ENCODE peak calls at places on chromosomes 7 and 10, in eight cellular contexts. One of them, this sample, is unnamed.
A peak's percentile ranks its signal among the peaks of the same experiment; 100 is the strongest.

GRCh38 chr7:64642875-64643274 is 23.1 kb upstream of the ZNF107 start:
- DNase-seq in HFFc6: no peak
- DNase-seq in posterior cingulate gyrus: no peak
- DNase-seq in GM12891: no peak
- DNase-seq in NCI-H146: no peak
- DNase-seq in heart right ventricle: no peak
- DNase-seq in AG20443: no peak
- DNase-seq in anterior cingulate cortex: no peak
- DNase-seq in this sample: no peak

GRCh38 chr10:78894089-78894840 is 174.5 kb upstream of the ZMIZ1 start:
- DNase-seq in HFFc6: no peak
- DNase-seq in posterior cingulate gyrus: no peak
- DNase-seq in GM12891: no peak
- DNase-seq in NCI-H146: no peak
- DNase-seq in heart right ventricle: no peak
- DNase-seq in AG20443: no peak
- DNase-seq in anterior cingulate cortex: no peak
- DNase-seq in this sample: no peak

GRCh38 chr7:148815612-148816011 is 68.5 kb downstream of the EZH2 start:
- DNase-seq in HFFc6: no peak
- DNase-seq in posterior cingulate gyrus: no peak
- DNase-seq in GM12891: no peak
- DNase-seq in NCI-H146: peak; percentile 72
- DNase-seq in heart right ventricle: no peak
- DNase-seq in AG20443: no peak
- DNase-seq in anterior cingulate cortex: no peak
- DNase-seq in this sample: peak; percentile 38

GRCh38 chr7:156017916-156018700 is 205.8 kb upstream of the SHH start:
- DNase-seq in HFFc6: no peak
- DNase-seq in posterior cingulate gyrus: no peak
- DNase-seq in GM12891: no peak
- DNase-seq in NCI-H146: no peak
- DNase-seq in heart right ventricle: no peak
- DNase-seq in AG20443: no peak
- DNase-seq in anterior cingulate cortex: no peak
- DNase-seq in this sample: no peak

GRCh38 chr7:17095001-17095574 is 203.4 kb upstream of the AHR start:
- DNase-seq in HFFc6: peak; percentile 98
- DNase-seq in posterior cingulate gyrus: peak; percentile 9
- DNase-seq in GM12891: no peak
- DNase-seq in NCI-H146: peak; percentile 22
- DNase-seq in heart right ventricle: no peak
- DNase-seq in AG20443: peak; percentile 79
- DNase-seq in anterior cingulate cortex: no peak
- DNase-seq in this sample: peak; percentile 78

GRCh38 chr10:79155301-79156081 is 86.7 kb downstream of the ZMIZ1 start:
- DNase-seq in HFFc6: peak; percentile 51
- DNase-seq in posterior cingulate gyrus: no peak
- DNase-seq in GM12891: no peak
- DNase-seq in NCI-H146: no peak
- DNase-seq in heart right ventricle: peak; percentile 47
- DNase-seq in AG20443: peak; percentile 47
- DNase-seq in anterior cingulate cortex: no peak
- DNase-seq in this sample: no peak

GRCh38 chr10:94500063-94500462 is 45.5 kb upstream of the HELLS start:
- DNase-seq in HFFc6: peak; percentile 5
- DNase-seq in posterior cingulate gyrus: no peak
- DNase-seq in GM12891: no peak
- DNase-seq in NCI-H146: no peak
- DNase-seq in heart right ventricle: no peak
- DNase-seq in AG20443: peak; percentile 9
- DNase-seq in anterior cingulate cortex: no peak
- DNase-seq in this sample: no peak

GRCh38 chr10:118238573-118239240 is 103.4 kb downstream of the FAM204A start:
- DNase-seq in HFFc6: peak; percentile 31
- DNase-seq in posterior cingulate gyrus: no peak
- DNase-seq in GM12891: no peak
- DNase-seq in NCI-H146: no peak
- DNase-seq in heart right ventricle: no peak
- DNase-seq in AG20443: peak; percentile 86
- DNase-seq in anterior cingulate cortex: no peak
- DNase-seq in this sample: peak; percentile 56

GRCh38 chr7:106282374-106282773 is 2.4 kb downstream of the NAMPT start:
- DNase-seq in HFFc6: no peak
- DNase-seq in posterior cingulate gyrus: no peak
- DNase-seq in GM12891: no peak
- DNase-seq in NCI-H146: no peak
- DNase-seq in heart right ventricle: no peak
- DNase-seq in AG20443: no peak
- DNase-seq in anterior cingulate cortex: no peak
- DNase-seq in this sample: no peak

GRCh38 chr10:100349672-100350071 is 2.6 kb downstream of the SCD start:
- DNase-seq in HFFc6: no peak
- DNase-seq in posterior cingulate gyrus: no peak
- DNase-seq in GM12891: no peak
- DNase-seq in NCI-H146: peak; percentile 24
- DNase-seq in heart right ventricle: no peak
- DNase-seq in AG20443: no peak
- DNase-seq in anterior cingulate cortex: no peak
- DNase-seq in this sample: no peak

GRCh38 chr10:34696423-34696822 is 118.7 kb downstream of the PARD3 start:
- DNase-seq in HFFc6: peak; percentile 75
- DNase-seq in posterior cingulate gyrus: no peak
- DNase-seq in GM12891: no peak
- DNase-seq in NCI-H146: no peak
- DNase-seq in heart right ventricle: no peak
- DNase-seq in AG20443: peak; percentile 55
- DNase-seq in anterior cingulate cortex: no peak
- DNase-seq in this sample: no peak

GRCh38 chr10:124049484-124049883 is 43.9 kb downstream of the CHST15 start:
- DNase-seq in HFFc6: peak; percentile 41
- DNase-seq in posterior cingulate gyrus: no peak
- DNase-seq in GM12891: no peak
- DNase-seq in NCI-H146: no peak
- DNase-seq in heart right ventricle: no peak
- DNase-seq in AG20443: no peak
- DNase-seq in anterior cingulate cortex: no peak
- DNase-seq in this sample: no peak

GRCh38 chr7:101240226-101241014 is 2.8 kb upstream of the CLDN15 start:
- DNase-seq in HFFc6: no peak
- DNase-seq in posterior cingulate gyrus: no peak
- DNase-seq in GM12891: no peak
- DNase-seq in NCI-H146: no peak
- DNase-seq in heart right ventricle: no peak
- DNase-seq in AG20443: no peak
- DNase-seq in anterior cingulate cortex: no peak
- DNase-seq in this sample: no peak

GRCh38 chr7:37921340-37921805 is 933 bp downstream of the EPDR1 start:
- DNase-seq in HFFc6: no peak
- DNase-seq in posterior cingulate gyrus: peak; percentile 20
- DNase-seq in GM12891: no peak
- DNase-seq in NCI-H146: no peak
- DNase-seq in heart right ventricle: no peak
- DNase-seq in AG20443: peak; percentile 41
- DNase-seq in anterior cingulate cortex: peak; percentile 12
- DNase-seq in this sample: peak; percentile 16

GRCh38 chr7:77759294-77759889 is 38.8 kb downstream of the TMEM60 start:
- DNase-seq in HFFc6: peak; percentile 67
- DNase-seq in posterior cingulate gyrus: peak; percentile 17
- DNase-seq in GM12891: peak; percentile 8
- DNase-seq in NCI-H146: peak; percentile 46
- DNase-seq in heart right ventricle: peak; percentile 73
- DNase-seq in AG20443: peak; percentile 49
- DNase-seq in anterior cingulate cortex: peak; percentile 30
- DNase-seq in this sample: peak; percentile 66

GRCh38 chr10:7756360-7756992 is 31.3 kb downstream of the KIN start:
- DNase-seq in HFFc6: peak; percentile 15
- DNase-seq in posterior cingulate gyrus: no peak
- DNase-seq in GM12891: no peak
- DNase-seq in NCI-H146: peak; percentile 31
- DNase-seq in heart right ventricle: peak; percentile 11
- DNase-seq in AG20443: peak; percentile 45
- DNase-seq in anterior cingulate cortex: no peak
- DNase-seq in this sample: peak; percentile 45

GRCh38 chr7:46468753-46469356 is 547.8 kb upstream of the IGFBP3 start:
- DNase-seq in HFFc6: peak; percentile 9
- DNase-seq in posterior cingulate gyrus: no peak
- DNase-seq in GM12891: no peak
- DNase-seq in NCI-H146: no peak
- DNase-seq in heart right ventricle: no peak
- DNase-seq in AG20443: no peak
- DNase-seq in anterior cingulate cortex: no peak
- DNase-seq in this sample: peak; percentile 28

GRCh38 chr7:155104913-155105312 is 34.8 kb downstream of the HTR5A start:
- DNase-seq in HFFc6: no peak
- DNase-seq in posterior cingulate gyrus: no peak
- DNase-seq in GM12891: no peak
- DNase-seq in NCI-H146: no peak
- DNase-seq in heart right ventricle: no peak
- DNase-seq in AG20443: no peak
- DNase-seq in anterior cingulate cortex: no peak
- DNase-seq in this sample: peak; percentile 31

GRCh38 chr10:95350830-95351228 is 60.0 kb upstream of the PDLIM1 start:
- DNase-seq in HFFc6: no peak
- DNase-seq in posterior cingulate gyrus: no peak
- DNase-seq in GM12891: no peak
- DNase-seq in NCI-H146: no peak
- DNase-seq in heart right ventricle: no peak
- DNase-seq in AG20443: no peak
- DNase-seq in anterior cingulate cortex: no peak
- DNase-seq in this sample: peak; percentile 76

GRCh38 chr7:101932053-101932452 is 114.6 kb downstream of the CUX1 start:
- DNase-seq in HFFc6: no peak
- DNase-seq in posterior cingulate gyrus: no peak
- DNase-seq in GM12891: no peak
- DNase-seq in NCI-H146: no peak
- DNase-seq in heart right ventricle: no peak
- DNase-seq in AG20443: no peak
- DNase-seq in anterior cingulate cortex: no peak
- DNase-seq in this sample: no peak

GRCh38 chr7:4883352-4884144 is at the start of gene RADIL:
- DNase-seq in HFFc6: peak; percentile 47
- DNase-seq in posterior cingulate gyrus: peak; percentile 95
- DNase-seq in GM12891: peak; percentile 87
- DNase-seq in NCI-H146: peak; percentile 96
- DNase-seq in heart right ventricle: peak; percentile 94
- DNase-seq in AG20443: peak; percentile 98
- DNase-seq in anterior cingulate cortex: peak; percentile 94
- DNase-seq in this sample: peak; percentile 98

GRCh38 chr7:87028636-87029035 is 30.8 kb downstream of the ELAPOR2 start:
- DNase-seq in HFFc6: no peak
- DNase-seq in posterior cingulate gyrus: no peak
- DNase-seq in GM12891: no peak
- DNase-seq in NCI-H146: peak; percentile 4
- DNase-seq in heart right ventricle: no peak
- DNase-seq in AG20443: no peak
- DNase-seq in anterior cingulate cortex: no peak
- DNase-seq in this sample: peak; percentile 66

GRCh38 chr10:98424308-98425254 is 9.6 kb upstream of the PYROXD2 start:
- DNase-seq in HFFc6: no peak
- DNase-seq in posterior cingulate gyrus: no peak
- DNase-seq in GM12891: no peak
- DNase-seq in NCI-H146: no peak
- DNase-seq in heart right ventricle: no peak
- DNase-seq in AG20443: no peak
- DNase-seq in anterior cingulate cortex: no peak
- DNase-seq in this sample: no peak

GRCh38 chr7:144824360-144824759 is 11.5 kb downstream of the TPK1 start:
- DNase-seq in HFFc6: peak; percentile 27
- DNase-seq in posterior cingulate gyrus: no peak
- DNase-seq in GM12891: no peak
- DNase-seq in NCI-H146: no peak
- DNase-seq in heart right ventricle: no peak
- DNase-seq in AG20443: peak; percentile 46
- DNase-seq in anterior cingulate cortex: no peak
- DNase-seq in this sample: peak; percentile 69

GRCh38 chr10:91603931-91604331 is 28.9 kb downstream of the PPP1R3C start:
- DNase-seq in HFFc6: no peak
- DNase-seq in posterior cingulate gyrus: no peak
- DNase-seq in GM12891: no peak
- DNase-seq in NCI-H146: no peak
- DNase-seq in heart right ventricle: no peak
- DNase-seq in AG20443: no peak
- DNase-seq in anterior cingulate cortex: no peak
- DNase-seq in this sample: no peak

GRCh38 chr10:8146650-8147049 is 92.2 kb downstream of the GATA3 start:
- DNase-seq in HFFc6: no peak
- DNase-seq in posterior cingulate gyrus: no peak
- DNase-seq in GM12891: no peak
- DNase-seq in NCI-H146: no peak
- DNase-seq in heart right ventricle: no peak
- DNase-seq in AG20443: no peak
- DNase-seq in anterior cingulate cortex: no peak
- DNase-seq in this sample: no peak

This sample was measured in NCI-H69.